ENCODE peak calls at places on chromosomes 2 and 18, in four cellular contexts. B is K562, K is GM12878, A is HepG2. J is an unnamed sample.

GRCh38 chr2:18169787-18170175 is 291.3 kb downstream of the KCNS3 start:
- DNase-seq in B (no peak), A (no peak), K (no peak), J (no peak)

GRCh38 chr2:127048969-127049897 is 57.7 kb downstream of the BIN1 start:
- DNase-seq in A (no peak), K (no peak), B (no peak), J (no peak)

GRCh38 chr2:104378853-104379374 is 475.0 kb upstream of the POU3F3 start:
- DNase-seq in A (peak), B (no peak), K (no peak), J (peak)

GRCh38 chr2:230967113-230967512 is 28.8 kb upstream of the SPATA3 start:
- DNase-seq in B (no peak), K (no peak), A (no peak), J (no peak)

GRCh38 chr2:151922845-151923666 is 94.8 kb upstream of the ARL5A start:
- DNase-seq in K (no peak), A (peak), B (no peak), J (no peak)

GRCh38 chr2:223865124-223865523 is 27.7 kb upstream of the AP1S3 start:
- DNase-seq in A (no peak), K (no peak), B (no peak), J (no peak)

GRCh38 chr2:109066501-109066900 is 62.5 kb upstream of the SH3RF3 start:
- DNase-seq in A (no peak), K (no peak), B (no peak), J (no peak)

GRCh38 chr2:241895427-241895731 is 25.9 kb downstream of the RTP5 start:
- DNase-seq in K (no peak), B (no peak), A (no peak), J (no peak)

GRCh38 chr2:207706936-207707860 is 4.2 kb upstream of the CCNYL1 start:
- DNase-seq in K (no peak), B (no peak), A (no peak), J (no peak)

GRCh38 chr18:79546781-79547272 is 132.8 kb upstream of the CTDP1 start:
- DNase-seq in A (no peak), K (no peak), B (no peak), J (no peak)

GRCh38 chr2:153875801-153876466 is 4.2 kb downstream of the GALNT13 start:
- DNase-seq in A (no peak), K (no peak), B (no peak), J (no peak)

GRCh38 chr18:6785411-6785810 is 55.9 kb downstream of the ARHGAP28 start:
- DNase-seq in A (no peak), B (no peak), K (no peak), J (no peak)

GRCh38 chr2:207121784-207122183 is 44.0 kb downstream of the KLF7 start:
- DNase-seq in A (no peak), B (no peak), K (no peak), J (no peak)

GRCh38 chr18:58578835-58579560 is 49.9 kb downstream of the ALPK2 start:
- DNase-seq in B (no peak), A (peak), K (no peak), J (no peak)

GRCh38 chr2:171702781-171703556 is 15.7 kb downstream of the DYNC1I2 start:
- DNase-seq in A (no peak), K (no peak), B (no peak), J (no peak)

GRCh38 chr2:198004173-198004572 is 199.8 kb downstream of the PLCL1 start:
- DNase-seq in B (no peak), K (no peak), A (no peak), J (no peak)

GRCh38 chr18:3530807-3531206 is 80.8 kb downstream of the TGIF1 start:
- DNase-seq in B (no peak), A (no peak), K (no peak), J (no peak)

GRCh38 chr18:63312731-63313408 is 6.7 kb downstream of the BCL2 start:
- DNase-seq in B (no peak), A (no peak), K (no peak), J (no peak)

GRCh38 chr18:26621161-26622026 is 73.0 kb upstream of the KCTD1 start:
- DNase-seq in K (no peak), B (peak), A (peak), J (peak)

GRCh38 chr2:200054681-200055468 is 99.5 kb downstream of the MAIP1 start:
- DNase-seq in K (no peak), A (peak), B (no peak), J (peak)

GRCh38 chr2:3914243-3914642 is 210.9 kb downstream of the DCDC2C start:
- DNase-seq in K (no peak), B (no peak), A (no peak), J (no peak)

GRCh38 chr2:239106314-239106908 is 258.5 kb downstream of the TWIST2 start:
- DNase-seq in A (peak), K (no peak), B (peak), J (peak)

GRCh38 chr2:73971722-73972121 is 13.0 kb upstream of the TET3 start:
- DNase-seq in A (no peak), B (no peak), K (no peak), J (no peak)

GRCh38 chr2:8915941-8916340 is 78.5 kb upstream of the KIDINS220 start:
- DNase-seq in K (no peak), A (no peak), B (no peak), J (no peak)

GRCh38 chr2:64325852-64326577 is 127.9 kb upstream of the LGALSL start:
- DNase-seq in K (peak), A (no peak), B (no peak), J (peak)

GRCh38 chr2:64326578-64327050 is 127.3 kb upstream of the LGALSL start:
- DNase-seq in K (no peak), B (no peak), A (no peak), J (peak)

GRCh38 chr2:64324746-64325410 is 129.1 kb upstream of the LGALSL start:
- DNase-seq in K (no peak), B (no peak), A (no peak), J (no peak)

GRCh38 chr2:64327129-64327509 is 126.8 kb upstream of the LGALSL start:
- DNase-seq in A (no peak), K (no peak), B (no peak), J (no peak)

DNA sequence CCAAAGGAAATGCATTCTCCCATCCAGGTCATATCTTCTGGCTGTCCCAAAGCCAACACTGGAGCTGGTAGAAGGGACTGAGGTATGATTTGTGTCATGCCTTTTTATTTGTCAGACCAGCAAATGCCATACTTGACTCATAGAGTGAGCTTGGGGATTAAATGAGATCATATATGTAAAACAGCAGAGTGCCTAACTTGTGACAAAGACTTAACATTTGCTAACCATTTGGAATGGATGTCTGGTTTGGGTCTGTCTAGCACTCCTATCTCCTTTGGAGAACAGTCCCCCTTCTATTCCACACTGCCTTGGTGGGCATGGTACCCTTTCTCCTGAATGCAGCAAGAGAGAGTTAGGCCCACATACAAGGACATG is 128.5 kb upstream of the LGALSL start:
- DNase-seq in A (no peak), K (no peak), B (no peak), J (no peak)
- TF ChIP-seq HDAC6 in A (no peak), K (no peak), B (no peak), J (no peak)

GRCh38 chr18:65725421-65726050 is 25.3 kb upstream of the CDH7 start:
- DNase-seq in A (peak), K (no peak), B (peak), J (peak)
- TF ChIP-seq HDAC6 in A (no peak), K (no peak), B (no peak), J (no peak)

GRCh38 chr18:33116376-33116775 is 324.1 kb downstream of the CCDC178 start:
- DNase-seq in B (no peak), K (no peak), A (no peak), J (no peak)
- TF ChIP-seq HDAC6 in B (no peak), K (no peak), A (no peak), J (no peak)

DNA sequence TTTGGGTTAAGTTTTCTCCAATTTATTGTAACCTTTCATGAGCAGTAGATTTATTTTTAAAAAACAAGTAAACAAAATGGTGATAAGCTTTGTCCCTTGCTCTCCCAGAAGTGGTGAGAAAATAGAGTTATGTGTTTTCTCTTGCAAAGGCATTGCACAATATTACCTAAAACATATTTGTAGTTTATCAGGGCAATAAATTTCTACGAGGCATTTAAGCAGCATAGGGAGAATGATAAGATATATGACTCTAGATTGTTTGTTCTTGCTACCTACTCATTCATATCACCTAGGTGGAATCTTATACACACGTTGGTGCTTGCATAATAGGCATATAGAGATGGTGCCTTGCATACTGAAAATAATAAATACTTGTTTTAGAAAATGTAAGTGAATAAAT is 201.7 kb downstream of the MYO1B start:
- DNase-seq in B (no peak), K (no peak), A (no peak), J (no peak)
- TF ChIP-seq HDAC6 in B (no peak), K (no peak), A (no peak), J (no peak)

DNA sequence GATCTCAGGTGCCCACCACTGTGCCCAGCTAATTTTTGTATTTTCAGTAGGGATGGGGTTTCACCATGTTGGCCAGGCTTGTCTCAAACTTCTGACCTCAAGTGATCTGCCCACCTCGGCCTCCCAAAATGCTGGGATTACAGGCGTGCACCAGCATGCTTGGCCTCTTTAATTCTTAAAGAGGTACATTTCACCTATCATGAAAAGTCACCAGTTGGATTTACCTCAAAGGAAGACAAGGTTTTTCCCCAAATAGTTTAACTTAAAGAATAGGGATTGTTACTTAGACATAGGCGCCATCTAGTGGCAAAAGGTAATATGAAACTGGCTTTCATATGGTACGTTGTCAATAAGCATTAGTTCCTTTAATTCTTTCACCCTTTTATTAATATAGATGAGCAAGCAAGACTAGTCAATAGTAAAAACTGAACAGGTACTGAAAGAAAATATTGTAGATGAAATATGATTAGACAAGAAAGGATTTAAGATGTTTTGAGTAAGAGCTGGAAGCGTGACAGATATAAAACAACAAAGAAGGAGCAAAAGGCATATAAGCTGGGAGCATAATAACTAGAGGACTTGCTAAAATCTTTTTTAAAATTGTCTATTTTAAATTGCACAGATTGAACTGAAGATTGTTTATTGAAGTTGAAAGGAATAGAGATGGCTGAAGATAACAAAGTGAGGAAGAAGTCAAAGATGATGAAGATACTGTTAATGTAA is 35.0 kb upstream of the PSMD14 start:
- DNase-seq in A (peak), K (peak), B (peak), J (no peak)
- TF ChIP-seq HDAC6 in A (no peak), K (no peak), B (no peak), J (no peak)

GRCh38 chr2:20976527-20976926 is 67.3 kb downstream of the APOB start:
- DNase-seq in B (no peak), A (no peak), K (no peak), J (no peak)
- TF ChIP-seq HDAC6 in B (no peak), A (no peak), K (no peak), J (no peak)

GRCh38 chr2:113183703-113184102 is 9.9 kb downstream of the PSD4 start:
- DNase-seq in A (no peak), B (no peak), K (no peak), J (no peak)

GRCh38 chr2:113185643-113186315 is 12.0 kb downstream of the PSD4 start:
- DNase-seq in A (no peak), K (no peak), B (no peak), J (no peak)

GRCh38 chr2:113187771-113188170 is 14.0 kb downstream of the PSD4 start:
- DNase-seq in B (no peak), K (no peak), A (no peak), J (no peak)

GRCh38 chr2:113184531-113185230 is 10.9 kb downstream of the PSD4 start:
- DNase-seq in K (no peak), A (no peak), B (no peak), J (no peak)

DNA sequence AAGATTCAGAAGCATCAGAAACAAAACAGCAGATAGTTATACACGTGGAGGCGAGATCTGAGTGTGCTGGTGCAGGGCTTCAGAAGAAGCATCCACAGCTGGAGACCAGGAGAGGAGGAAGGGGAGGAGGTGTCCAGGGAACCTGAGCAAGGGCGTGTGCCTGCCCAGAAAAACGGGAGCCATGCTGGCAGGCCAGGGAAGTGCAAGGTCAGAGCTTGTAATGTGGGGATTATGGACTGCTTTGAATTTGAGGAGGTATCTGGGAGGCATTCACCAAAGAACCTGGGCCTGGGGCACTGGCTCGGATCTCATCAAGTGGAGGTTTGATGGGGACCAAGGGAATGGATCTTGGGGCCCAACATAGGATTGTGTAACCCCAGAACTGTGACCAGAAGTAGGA is 12.7 kb downstream of the PSD4 start:
- DNase-seq in K (no peak), A (no peak), B (no peak), J (no peak)
- TF ChIP-seq HDAC6 in K (no peak), A (no peak), B (no peak), J (no peak)

DNA sequence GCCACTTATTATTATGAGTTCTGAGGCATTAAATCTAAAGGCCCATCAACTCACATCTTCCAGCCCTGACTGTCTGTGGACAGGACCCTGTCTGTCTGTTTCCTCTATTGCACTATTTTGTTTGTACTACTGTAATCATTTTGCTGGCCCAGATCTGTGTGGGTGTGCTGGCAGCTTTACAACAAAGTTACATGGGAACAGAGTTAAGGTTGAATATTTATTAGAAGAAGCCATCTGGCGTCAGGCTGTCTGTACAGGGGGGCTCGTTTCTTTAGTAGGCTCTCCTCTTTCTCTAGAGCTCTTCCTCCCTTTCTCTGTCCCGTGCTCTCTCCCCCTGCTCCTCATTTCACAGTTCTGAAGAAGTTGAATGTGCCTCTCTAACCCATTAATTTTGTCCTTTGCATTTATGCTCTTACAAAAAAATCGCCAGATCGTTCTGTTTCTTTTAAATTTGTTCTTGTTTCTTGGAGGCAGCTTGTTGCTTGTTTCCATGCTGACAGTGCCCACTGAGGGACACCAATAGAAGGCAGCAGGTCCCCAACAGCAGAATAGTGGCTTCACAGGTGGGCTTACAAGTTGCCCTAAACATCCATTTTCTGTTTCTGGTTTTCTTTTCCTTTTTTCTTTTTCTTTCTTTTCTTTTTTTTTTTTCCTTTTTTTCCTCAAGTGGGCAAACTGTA is 315.2 kb upstream of the ZEB2 start:
- DNase-seq in B (no peak), K (no peak), A (no peak), J (no peak)
- TF ChIP-seq HDAC6 in B (no peak), K (no peak), A (no peak), J (no peak)